ENCODE peak calls at places on chromosomes 7 and 10, in six cellular contexts. One of them, this sample, is unnamed.

GRCh38 chr7:131606346-131607290 is 50.2 kb upstream of the PODXL start:
- DNase-seq in GM12878: no peak
- DNase-seq in A549: no peak
- DNase-seq in K562: no peak
- DNase-seq in SK-N-SH: no peak
- DNase-seq in HepG2: no peak
- DNase-seq in this sample: no peak

GRCh38 chr7:43766564-43766963 is 8.1 kb downstream of the BLVRA start:
- DNase-seq in GM12878: no peak
- DNase-seq in A549: no peak
- DNase-seq in K562: peak
- DNase-seq in SK-N-SH: no peak
- DNase-seq in HepG2: no peak
- DNase-seq in this sample: no peak

GRCh38 chr10:97321032-97321806 is 2.1 kb downstream of the FRAT1 start:
- DNase-seq in GM12878: no peak
- DNase-seq in A549: no peak
- DNase-seq in K562: no peak
- DNase-seq in SK-N-SH: no peak
- DNase-seq in HepG2: no peak
- DNase-seq in this sample: no peak

GRCh38 chr10:79445217-79445707 is at the start of gene ZCCHC24:
- DNase-seq in GM12878: no peak
- DNase-seq in A549: peak
- DNase-seq in K562: no peak
- DNase-seq in SK-N-SH: no peak
- DNase-seq in HepG2: no peak
- DNase-seq in this sample: peak

GRCh38 chr7:17535776-17536175 is 237.3 kb downstream of the AHR start:
- DNase-seq in GM12878: no peak
- DNase-seq in A549: no peak
- DNase-seq in K562: no peak
- DNase-seq in SK-N-SH: no peak
- DNase-seq in HepG2: no peak
- DNase-seq in this sample: no peak

GRCh38 chr10:75438275-75438674 is 6.9 kb downstream of the LRMDA start:
- DNase-seq in GM12878: no peak
- DNase-seq in A549: no peak
- DNase-seq in K562: no peak
- DNase-seq in SK-N-SH: no peak
- DNase-seq in HepG2: peak
- DNase-seq in this sample: no peak

GRCh38 chr7:68038621-68039314 is 1042.1 kb downstream of the TYW1 start:
- DNase-seq in GM12878: no peak
- DNase-seq in A549: peak
- DNase-seq in K562: no peak
- DNase-seq in SK-N-SH: no peak
- DNase-seq in HepG2: peak
- DNase-seq in this sample: no peak

GRCh38 chr10:78973901-78974408 is 94.8 kb upstream of the ZMIZ1 start:
- DNase-seq in GM12878: no peak
- DNase-seq in A549: peak
- DNase-seq in K562: peak
- DNase-seq in SK-N-SH: no peak
- DNase-seq in HepG2: peak
- DNase-seq in this sample: peak

GRCh38 chr10:15363031-15363430 is 8.1 kb downstream of the FAM171A1 start:
- DNase-seq in GM12878: no peak
- DNase-seq in A549: no peak
- DNase-seq in K562: no peak
- DNase-seq in SK-N-SH: no peak
- DNase-seq in HepG2: no peak
- DNase-seq in this sample: no peak

GRCh38 chr10:16943301-16944080 is 126.3 kb upstream of the RSU1 start:
- DNase-seq in GM12878: no peak
- DNase-seq in A549: no peak
- DNase-seq in K562: no peak
- DNase-seq in SK-N-SH: no peak
- DNase-seq in HepG2: no peak
- DNase-seq in this sample: no peak

GRCh38 chr10:122478971-122479370 is 17.6 kb downstream of the HTRA1 start:
- DNase-seq in GM12878: no peak
- DNase-seq in A549: no peak
- DNase-seq in K562: no peak
- DNase-seq in SK-N-SH: no peak
- DNase-seq in HepG2: no peak
- DNase-seq in this sample: no peak

GRCh38 chr10:73762915-73763314 is 18.7 kb downstream of the SEC24C start:
- DNase-seq in GM12878: no peak
- DNase-seq in A549: no peak
- DNase-seq in K562: no peak
- DNase-seq in SK-N-SH: no peak
- DNase-seq in HepG2: no peak
- DNase-seq in this sample: no peak

GRCh38 chr10:87921934-87922688 is 58.7 kb downstream of the PTEN start:
- DNase-seq in GM12878: no peak
- DNase-seq in A549: no peak
- DNase-seq in K562: no peak
- DNase-seq in SK-N-SH: no peak
- DNase-seq in HepG2: no peak
- DNase-seq in this sample: no peak

GRCh38 chr10:19704544-19704943 is 111.7 kb upstream of the PLXDC2 start:
- DNase-seq in GM12878: no peak
- DNase-seq in A549: no peak
- DNase-seq in K562: no peak
- DNase-seq in SK-N-SH: no peak
- DNase-seq in HepG2: no peak
- DNase-seq in this sample: no peak

GRCh38 chr7:81606078-81606863 is 163.6 kb downstream of the HGF start:
- DNase-seq in GM12878: no peak
- DNase-seq in A549: no peak
- DNase-seq in K562: no peak
- DNase-seq in SK-N-SH: no peak
- DNase-seq in HepG2: no peak
- DNase-seq in this sample: no peak

GRCh38 chr7:43872401-43873165 is 3.3 kb upstream of the MRPS24 start:
- DNase-seq in GM12878: no peak
- DNase-seq in A549: no peak
- DNase-seq in K562: peak
- DNase-seq in SK-N-SH: peak
- DNase-seq in HepG2: no peak
- DNase-seq in this sample: no peak

GRCh38 chr10:132776186-132776585 is 9.8 kb downstream of the NKX6-2 start:
- DNase-seq in GM12878: no peak
- DNase-seq in A549: no peak
- DNase-seq in K562: no peak
- DNase-seq in SK-N-SH: no peak
- DNase-seq in HepG2: no peak
- DNase-seq in this sample: no peak

GRCh38 chr7:41108821-41109220 is 594.1 kb downstream of the INHBA start:
- DNase-seq in GM12878: no peak
- DNase-seq in A549: no peak
- DNase-seq in K562: no peak
- DNase-seq in SK-N-SH: no peak
- DNase-seq in HepG2: no peak
- DNase-seq in this sample: no peak

GRCh38 chr7:41104621-41105020 is 598.3 kb downstream of the INHBA start:
- DNase-seq in GM12878: no peak
- DNase-seq in A549: no peak
- DNase-seq in K562: no peak
- DNase-seq in SK-N-SH: no peak
- DNase-seq in HepG2: no peak
- DNase-seq in this sample: no peak

GRCh38 chr7:41110186-41110585 is 592.7 kb downstream of the INHBA start:
- DNase-seq in GM12878: no peak
- DNase-seq in A549: no peak
- DNase-seq in K562: no peak
- DNase-seq in SK-N-SH: no peak
- DNase-seq in HepG2: no peak
- DNase-seq in this sample: no peak

GRCh38 chr7:41107330-41107937 is 595.5 kb downstream of the INHBA start:
- DNase-seq in GM12878: no peak
- DNase-seq in A549: peak
- DNase-seq in K562: no peak
- DNase-seq in SK-N-SH: no peak
- DNase-seq in HepG2: peak
- DNase-seq in this sample: peak

GRCh38 chr7:41107938-41108448 is 594.9 kb downstream of the INHBA start:
- DNase-seq in GM12878: peak
- DNase-seq in A549: peak
- DNase-seq in K562: no peak
- DNase-seq in SK-N-SH: no peak
- DNase-seq in HepG2: peak
- DNase-seq in this sample: no peak
- TF ChIP-seq MAX in GM12878: no peak
- TF ChIP-seq MAX in A549: no peak
- TF ChIP-seq MAX in K562: no peak
- TF ChIP-seq MAX in SK-N-SH: no peak
- TF ChIP-seq MAX in HepG2: no peak
- TF ChIP-seq MAX in this sample: no peak

DNA sequence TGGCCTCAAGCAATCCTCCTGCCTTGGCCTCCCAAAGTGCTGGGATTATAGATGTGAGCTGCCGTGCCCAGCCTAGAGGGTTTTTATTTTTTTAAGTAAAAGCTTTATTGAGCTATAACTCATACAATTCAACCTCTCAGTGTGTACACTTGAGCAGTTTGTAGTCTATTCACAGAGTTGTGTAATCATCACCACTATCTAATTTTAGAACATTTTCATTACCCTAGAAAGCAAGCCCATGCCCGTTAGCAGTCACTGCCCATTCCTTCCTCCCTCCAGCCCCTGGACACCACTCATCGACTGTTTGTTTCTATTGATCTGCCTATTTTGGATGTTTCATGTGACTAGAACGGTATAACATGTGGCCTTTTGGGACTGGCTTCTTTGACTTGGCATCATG is 25.7 kb upstream of the SEC61A2 start:
- DNase-seq in GM12878: no peak
- DNase-seq in A549: no peak
- DNase-seq in K562: no peak
- DNase-seq in SK-N-SH: no peak
- DNase-seq in HepG2: no peak
- DNase-seq in this sample: no peak
- TF ChIP-seq REST in GM12878: no peak
- TF ChIP-seq REST in A549: no peak
- TF ChIP-seq REST in K562: no peak
- TF ChIP-seq REST in SK-N-SH: no peak
- TF ChIP-seq REST in HepG2: no peak
- TF ChIP-seq REST in this sample: no peak

GRCh38 chr7:47073284-47073683 is 508.6 kb downstream of the TNS3 start:
- DNase-seq in GM12878: no peak
- DNase-seq in A549: no peak
- DNase-seq in K562: no peak
- DNase-seq in SK-N-SH: no peak
- DNase-seq in HepG2: no peak
- DNase-seq in this sample: no peak
- TF ChIP-seq MAX in GM12878: no peak
- TF ChIP-seq MAX in A549: no peak
- TF ChIP-seq MAX in K562: no peak
- TF ChIP-seq MAX in SK-N-SH: no peak
- TF ChIP-seq MAX in HepG2: no peak
- TF ChIP-seq MAX in this sample: no peak

DNA sequence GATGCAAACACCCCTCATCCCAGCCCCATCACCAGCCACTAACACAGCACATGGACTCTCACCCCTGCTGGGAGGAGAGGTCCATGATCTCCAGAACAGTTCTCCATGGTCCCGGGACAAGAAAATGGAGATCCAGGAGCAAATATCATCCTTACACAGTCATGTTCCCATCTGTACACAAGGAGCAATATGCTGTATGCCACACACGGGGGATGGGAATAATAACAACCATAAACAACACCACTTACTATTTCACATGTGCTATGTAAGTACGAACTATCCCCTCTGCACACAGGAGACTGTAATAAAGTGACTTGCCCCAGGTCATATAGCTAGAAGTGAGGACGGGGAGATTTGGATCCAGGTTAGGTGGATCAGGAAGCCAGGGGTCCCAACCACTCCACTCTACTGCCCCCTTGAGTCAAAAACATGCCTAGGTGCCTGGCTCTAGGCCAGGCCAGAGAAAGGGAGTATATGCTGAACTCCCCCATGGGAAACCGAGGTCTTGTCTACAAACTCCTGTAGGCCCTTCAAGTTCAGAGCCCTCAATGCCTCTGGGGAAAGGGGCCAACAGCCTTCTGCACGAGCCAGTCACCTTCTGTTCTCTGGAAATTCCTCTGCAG is 34.1 kb downstream of the LRRC20 start:
- DNase-seq in GM12878: no peak
- DNase-seq in A549: peak
- DNase-seq in K562: peak
- DNase-seq in SK-N-SH: peak
- DNase-seq in HepG2: no peak
- DNase-seq in this sample: no peak
- TF ChIP-seq REST in GM12878: no peak
- TF ChIP-seq REST in A549: no peak
- TF ChIP-seq REST in K562: no peak
- TF ChIP-seq REST in SK-N-SH: no peak
- TF ChIP-seq REST in HepG2: no peak
- TF ChIP-seq REST in this sample: no peak

GRCh38 chr7:13189712-13190111 is 502.3 kb downstream of the ARL4A start:
- DNase-seq in GM12878: no peak
- DNase-seq in A549: no peak
- DNase-seq in K562: no peak
- DNase-seq in SK-N-SH: no peak
- DNase-seq in HepG2: no peak
- DNase-seq in this sample: no peak

GRCh38 chr7:13185139-13185538 is 497.7 kb downstream of the ARL4A start:
- DNase-seq in GM12878: no peak
- DNase-seq in A549: no peak
- DNase-seq in K562: no peak
- DNase-seq in SK-N-SH: no peak
- DNase-seq in HepG2: peak
- DNase-seq in this sample: no peak

DNA sequence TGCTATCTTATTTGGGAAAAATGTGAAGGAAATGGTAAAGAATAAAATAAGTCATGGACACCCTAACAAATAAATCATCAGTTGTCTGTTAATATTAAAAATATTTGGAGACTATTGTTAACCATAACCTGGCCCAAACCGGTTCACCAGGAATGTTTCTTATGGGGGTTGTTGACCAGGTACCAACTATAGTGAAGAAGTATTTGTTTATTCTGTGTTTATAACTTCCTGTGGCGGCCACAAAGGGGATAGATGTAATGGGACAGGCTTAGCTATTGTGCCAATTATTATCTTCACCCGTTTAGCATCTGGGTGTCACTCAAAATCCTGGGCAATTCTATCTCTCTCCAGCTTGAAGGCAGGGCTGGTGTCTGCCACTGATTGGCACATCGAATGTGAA is 500.8 kb downstream of the ARL4A start:
- DNase-seq in GM12878: no peak
- DNase-seq in A549: no peak
- DNase-seq in K562: no peak
- DNase-seq in SK-N-SH: no peak
- DNase-seq in HepG2: no peak
- DNase-seq in this sample: no peak
- TF ChIP-seq MAX in GM12878: no peak
- TF ChIP-seq MAX in A549: no peak
- TF ChIP-seq MAX in K562: no peak
- TF ChIP-seq MAX in SK-N-SH: no peak
- TF ChIP-seq MAX in HepG2: no peak
- TF ChIP-seq MAX in this sample: no peak

This sample was measured in HCT116.